ENCODE peak calls at places on chromosomes 16 and 17, in six cellular contexts. M is cerebellum, B is endothelial cell of umbilical vein, T is fibroblast of lung, R is cardiac muscle cell, A is NCI-H2171 treated with DMSO at 0.1 percent for 48 hours. O is an unnamed sample.

GRCh38 chr17:6603746-6604325 is 36.7 kb downstream of the KIAA0753 start:
- DNase-seq in M (no peak), B (peak), T (no peak), R (no peak), A (no peak), O (peak)

GRCh38 chr17:59859444-59860025 is 33.2 kb downstream of the TUBD1 start:
- DNase-seq in M (no peak), B (peak), T (peak), R (no peak), A (no peak), O (peak)

GRCh38 chr17:80652751-80653330 is 108.2 kb downstream of the RPTOR start:
- DNase-seq in M (no peak), B (no peak), T (peak), R (no peak), A (no peak), O (no peak)

GRCh38 chr17:48261297-48261880 is 153.8 kb downstream of the SNX11 start:
- DNase-seq in M (no peak), B (no peak), T (no peak), R (peak), A (no peak), O (no peak)

GRCh38 chr17:17414316-17414937 is 62.4 kb upstream of the MED9 start:
- DNase-seq in M (peak), B (no peak), T (peak), R (no peak), A (no peak), O (peak)

GRCh38 chr16:88651276-88651988 is 579 bp upstream of the CYBA start:
- DNase-seq in M (no peak), B (no peak), T (no peak), R (no peak), A (no peak), O (no peak)

GRCh38 chr17:4836221-4836620 is 3.1 kb downstream of the MINK1 start:
- DNase-seq in M (no peak), B (no peak), T (no peak), R (no peak), A (no peak), O (no peak)

GRCh38 chr17:71438631-71439146 is 682.1 kb upstream of the SOX9 start:
- DNase-seq in M (no peak), B (peak), T (peak), R (peak), A (peak), O (peak)

GRCh38 chr17:34154916-34155730 is 100.0 kb upstream of the CCL2 start:
- DNase-seq in M (no peak), B (no peak), T (no peak), R (no peak), A (no peak), O (no peak)

GRCh38 chr17:54982399-54982798 is 13.8 kb downstream of the STXBP4 start:
- DNase-seq in M (no peak), B (peak), T (peak), R (no peak), A (no peak), O (peak)

GRCh38 chr16:55543470-55543869 is 23.0 kb upstream of the CAPNS2 start:
- DNase-seq in M (peak), B (peak), T (no peak), R (peak), A (peak), O (peak)

GRCh38 chr17:40095944-40096791 is 4.2 kb downstream of the NR1D1 start:
- DNase-seq in M (no peak), B (no peak), T (no peak), R (no peak), A (no peak), O (no peak)

GRCh38 chr17:7782237-7782636 is 51.8 kb upstream of the KDM6B start:
- DNase-seq in M (no peak), B (peak), T (peak), R (no peak), A (no peak), O (peak)

GRCh38 chr17:1939979-1940809 is 84.9 kb downstream of the RTN4RL1 start:
- DNase-seq in M (no peak), B (no peak), T (no peak), R (no peak), A (peak), O (no peak)

GRCh38 chr17:55347341-55347740 is 74.3 kb downstream of the MMD start:
- DNase-seq in M (no peak), B (no peak), T (no peak), R (no peak), A (no peak), O (no peak)

GRCh38 chr16:65333298-65333697 is 211.4 kb upstream of the CDH11 start:
- DNase-seq in M (no peak), B (peak), T (no peak), R (no peak), A (no peak), O (peak)

GRCh38 chr16:11994187-11995119 is 17.9 kb downstream of the SNX29 start:
- DNase-seq in M (no peak), B (peak), T (no peak), R (no peak), A (no peak), O (no peak)

GRCh38 chr17:18319604-18320256 is 4.6 kb downstream of the SMCR8 start:
- DNase-seq in M (peak), B (peak), T (peak), R (peak), A (peak), O (peak)

O was measured in fibroblast of pulmonary artery.